ENCODE peak calls at places on chromosomes 3 and 15, in eight cellular contexts. E is naive thymus-derived CD4-positive, alpha-beta T cell; P is PC-3; Y is RWPE1; J is Peyer's patch; W is caudate nucleus; X is heart left ventricle; S is psoas muscle. C is an unnamed sample.
A peak's percentile ranks its signal among the peaks of the same experiment; 100 is the strongest.

GRCh38 chr15:63870403-63871209 is 36.9 kb upstream of the HERC1 start:
- DNase-seq in E (no peak), P (peak; percentile 60), Y (peak; percentile 70), J (no peak), W (no peak), X (peak; percentile 61), S (peak; percentile 34), C (peak; percentile 87)

GRCh38 chr3:94225176-94225742 is 162.4 kb downstream of the NSUN3 start:
- DNase-seq in E (no peak), P (peak; percentile 21), Y (no peak), J (no peak), W (no peak), X (no peak), S (no peak), C (peak; percentile 32)

GRCh38 chr15:98649996-98650870 is 1.9 kb downstream of the IGF1R start:
- DNase-seq in E (peak; percentile 74), P (peak; percentile 18), Y (no peak), J (peak; percentile 58), W (no peak), X (peak; percentile 52), S (peak; percentile 46), C (no peak)

GRCh38 chr15:69193948-69194827 is 33.8 kb downstream of the GLCE start:
- DNase-seq in E (no peak), P (no peak), Y (no peak), J (no peak), W (no peak), X (no peak), S (no peak), C (no peak)

GRCh38 chr15:66477011-66477410 is 20.6 kb downstream of the SNAPC5 start:
- DNase-seq in E (no peak), P (no peak), Y (no peak), J (no peak), W (peak; percentile 65), X (no peak), S (no peak), C (no peak)

GRCh38 chr15:49082960-49083359 is 36.7 kb upstream of the SECISBP2L start:
- DNase-seq in E (no peak), P (no peak), Y (no peak), J (no peak), W (no peak), X (no peak), S (no peak), C (peak; percentile 36)

GRCh38 chr3:73037369-73037699 is 24.1 kb upstream of the EBLN2 start:
- DNase-seq in E (no peak), P (peak; percentile 14), Y (no peak), J (no peak), W (no peak), X (no peak), S (no peak), C (peak; percentile 53)

GRCh38 chr15:35697549-35698299 is 151.8 kb upstream of the DPH6 start:
- DNase-seq in E (no peak), P (peak; percentile 58), Y (peak; percentile 43), J (no peak), W (no peak), X (peak; percentile 36), S (no peak), C (peak; percentile 47)

GRCh38 chr3:117645561-117646242 is 936.1 kb downstream of the TUSC7 start:
- DNase-seq in E (no peak), P (no peak), Y (no peak), J (no peak), W (no peak), X (no peak), S (no peak), C (no peak)

GRCh38 chr3:115040673-115041286 is 106.3 kb downstream of the ZBTB20 start:
- DNase-seq in E (peak; percentile 15), P (peak; percentile 63), Y (peak; percentile 31), J (peak; percentile 70), W (no peak), X (no peak), S (no peak), C (peak; percentile 68)

GRCh38 chr3:32733631-32734229 is 48.7 kb downstream of the CNOT10 start:
- DNase-seq in E (no peak), P (peak; percentile 62), Y (peak; percentile 19), J (no peak), W (no peak), X (no peak), S (no peak), C (peak; percentile 11)

GRCh38 chr3:181488536-181488935 is 223.2 kb upstream of the SOX2 start:
- DNase-seq in E (no peak), P (no peak), Y (no peak), J (no peak), W (no peak), X (no peak), S (no peak), C (no peak)

GRCh38 chr3:184629555-184630160 is 68.1 kb downstream of the EPHB3 start:
- DNase-seq in E (no peak), P (no peak), Y (no peak), J (no peak), W (no peak), X (no peak), S (no peak), C (no peak)

GRCh38 chr15:84840741-84841429 is 23.7 kb downstream of the ALPK3 start:
- DNase-seq in E (no peak), P (no peak), Y (no peak), J (peak; percentile 71), W (no peak), X (peak; percentile 92), S (peak; percentile 80), C (no peak)

GRCh38 chr3:33722186-33722585 is 4.1 kb upstream of the CLASP2 start:
- DNase-seq in E (no peak), P (no peak), Y (no peak), J (no peak), W (no peak), X (no peak), S (no peak), C (peak; percentile 25)

GRCh38 chr15:40769310-40770146 is at the start of gene C15orf62:
- DNase-seq in E (peak; percentile 33), P (peak; percentile 84), Y (peak; percentile 91), J (peak; percentile 87), W (peak; percentile 39), X (no peak), S (peak; percentile 43), C (no peak)

GRCh38 chr15:61530769-61531168 is 301.7 kb upstream of the RORA start:
- DNase-seq in E (no peak), P (no peak), Y (no peak), J (no peak), W (no peak), X (no peak), S (no peak), C (no peak)

GRCh38 chr3:138186803-138187295 is 252 bp upstream of the ARMC8 start:
- DNase-seq in E (peak; percentile 83), P (peak; percentile 81), Y (peak; percentile 98), J (peak; percentile 95), W (no peak), X (peak; percentile 91), S (peak; percentile 89), C (peak; percentile 88)

DNA sequence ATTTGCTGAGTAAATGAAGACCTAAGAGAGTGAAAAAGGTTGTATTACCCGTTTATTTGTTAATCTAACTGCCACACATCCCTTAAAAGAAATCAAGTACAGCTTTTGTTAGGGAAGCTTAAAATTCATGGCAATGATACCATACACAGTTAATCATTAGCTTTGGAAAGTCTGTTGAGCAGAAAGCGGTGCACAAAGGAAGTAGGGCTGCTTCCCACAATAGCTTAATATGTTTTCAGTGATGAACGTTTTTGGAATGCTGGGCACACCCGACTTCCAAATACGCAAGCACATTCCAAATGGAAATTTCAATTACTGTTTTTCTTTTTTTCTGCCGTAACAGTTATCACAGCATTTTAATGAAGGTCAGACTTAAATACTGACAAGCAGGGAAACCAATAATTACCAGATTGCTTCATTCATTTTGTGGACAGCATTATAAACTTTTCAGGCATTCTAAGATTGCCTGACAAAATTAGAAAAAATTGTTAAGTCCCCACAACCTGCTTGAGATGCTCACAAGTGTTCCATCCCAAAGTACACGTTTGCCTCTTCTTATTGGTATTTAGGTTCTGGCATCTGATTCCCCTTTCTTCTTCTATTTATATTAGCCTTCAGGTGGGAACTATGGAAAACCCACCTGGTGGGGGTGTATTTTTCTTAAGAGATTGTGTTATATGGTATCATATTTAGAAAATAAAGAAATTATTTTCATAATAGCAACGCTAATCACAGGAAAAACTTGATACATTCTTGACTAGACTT is 1.1 kb upstream of the ECT2 start:
- DNase-seq in E (no peak), P (peak; percentile 98), Y (peak; percentile 75), J (no peak), W (no peak), X (no peak), S (no peak), C (peak; percentile 90)
- H3K27ac ChIP-seq in E (no peak overlapping the region), P (peak overlapping the region; percentile 92), Y (peak overlapping the region; percentile 95), J (peak overlapping the region; percentile 3), W (peak overlapping the region; percentile 54), X (peak overlapping the region; percentile 83), S (peak overlapping the region; percentile 66), C (peak overlapping the region; percentile 98)

DNA sequence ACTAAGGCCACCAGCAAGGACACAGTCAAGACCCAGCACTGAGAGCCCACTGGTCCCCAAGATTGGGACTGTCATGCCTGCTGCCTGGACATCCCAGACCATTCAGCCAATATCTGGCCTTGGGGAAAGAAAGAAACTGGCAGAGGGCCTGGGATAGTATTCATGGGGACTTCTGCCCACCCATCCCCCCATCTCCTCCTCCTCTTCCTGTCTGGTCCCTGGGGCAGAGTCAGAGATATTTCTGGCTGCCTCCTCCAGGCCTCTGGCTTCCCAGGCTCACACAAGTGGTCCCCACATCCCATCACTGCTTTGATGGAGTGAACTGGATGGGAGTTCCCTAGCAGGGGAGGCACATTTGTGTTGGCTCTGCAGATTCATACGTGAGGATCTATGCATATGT is 4.2 kb upstream of the RASL12 start:
- DNase-seq in E (no peak), P (no peak), Y (no peak), J (no peak), W (no peak), X (peak; percentile 70), S (peak; percentile 34), C (no peak)
- H3K27ac ChIP-seq in E (no peak overlapping the region), P (no peak overlapping the region), Y (no peak overlapping the region), J (peak overlapping the region; percentile 59), W (peak overlapping the region; percentile 30), X (peak overlapping the region; percentile 91), S (peak overlapping the region; percentile 59), C (no peak overlapping the region)

GRCh38 chr3:57068437-57069089 is 8.1 kb downstream of the SPATA12 start:
- DNase-seq in E (no peak), P (peak; percentile 81), Y (peak; percentile 75), J (peak; percentile 74), W (no peak), X (peak; percentile 58), S (peak; percentile 58), C (peak; percentile 77)
- H3K27ac ChIP-seq in E (no peak overlapping the region), P (peak overlapping the region; percentile 74), Y (peak overlapping the region; percentile 88), J (no peak overlapping the region), W (no peak overlapping the region), X (peak overlapping the region; percentile 66), S (no peak overlapping the region), C (peak overlapping the region; percentile 59)

DNA sequence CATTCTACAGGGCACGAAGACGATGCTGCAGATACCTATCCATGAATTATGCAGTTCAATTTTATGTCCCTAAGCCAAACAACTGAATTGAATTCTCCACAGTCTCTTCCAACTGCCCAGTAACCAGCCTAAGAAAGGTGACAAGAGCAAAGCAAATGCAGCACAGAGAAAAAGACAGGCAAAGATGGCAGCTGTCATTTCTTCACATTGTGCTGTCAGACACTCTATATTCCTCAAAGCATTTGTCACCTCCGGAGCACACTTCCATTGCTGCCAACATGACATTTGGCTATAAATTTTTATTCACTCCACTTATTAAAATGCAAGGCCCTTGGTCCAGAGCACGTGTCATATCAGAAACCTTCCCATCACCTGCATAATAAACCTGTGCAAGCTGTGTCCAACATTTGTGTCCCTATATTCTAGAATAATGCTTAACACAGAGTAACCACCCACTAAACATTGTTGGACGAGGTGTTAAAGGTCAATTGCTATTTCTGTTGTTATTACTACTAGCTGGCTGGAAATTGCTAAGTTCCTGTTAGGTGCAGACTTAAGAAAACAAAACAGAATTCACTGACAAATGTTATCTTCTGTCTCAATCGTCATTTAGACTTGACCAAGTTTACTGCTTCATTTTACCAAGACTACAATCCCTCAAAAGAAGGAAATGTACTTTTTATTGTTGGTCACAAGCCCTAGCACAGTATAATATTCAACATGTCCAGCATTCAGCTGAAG is 89.7 kb downstream of the MAGI1 start:
- DNase-seq in E (no peak), P (no peak), Y (no peak), J (no peak), W (no peak), X (no peak), S (no peak), C (no peak)
- H3K27ac ChIP-seq in E (no peak overlapping the region), P (no peak overlapping the region), Y (no peak overlapping the region), J (peak overlapping the region; percentile 55), W (no peak overlapping the region), X (peak overlapping the region; percentile 61), S (peak overlapping the region; percentile 56), C (no peak overlapping the region)

C was measured in brain microvascular endothelial cell.